ENCODE peak calls at places on chromosomes 11 and 22, in six cellular contexts. W is T-cell, V is NCI-H460, Z is kidney glomerular epithelial cell, J is NCI-H226, C is HEK293T. Q is an unnamed sample.

GRCh38 chr11:134822930-134823329 is 410.9 kb upstream of the B3GAT1 start:
- DNase-seq in W (no peak), V (no peak), Z (no peak), J (no peak), C (no peak), Q (no peak)

GRCh38 chr11:123973816-123974215 is 3.8 kb downstream of the OR10S1 start:
- DNase-seq in W (no peak), V (no peak), Z (peak), J (peak), C (no peak), Q (no peak)

GRCh38 chr22:25896098-25896497 is 154.1 kb downstream of the MYO18B start:
- DNase-seq in W (no peak), V (no peak), Z (no peak), J (no peak), C (no peak), Q (no peak)

GRCh38 chr11:1826552-1827094 is 8.2 kb upstream of the SYT8 start:
- DNase-seq in W (no peak), V (peak), Z (no peak), J (peak), C (no peak), Q (no peak)

GRCh38 chr11:2821891-2822290 is 63.7 kb downstream of the CDKN1C start:
- DNase-seq in W (no peak), V (no peak), Z (no peak), J (no peak), C (no peak), Q (no peak)

GRCh38 chr11:107951105-107951504 is 22.9 kb downstream of the RAB39A start:
- DNase-seq in W (no peak), V (no peak), Z (no peak), J (no peak), C (no peak), Q (no peak)

GRCh38 chr11:118939948-118940598 is 14.3 kb upstream of the BCL9L start:
- DNase-seq in W (peak), V (no peak), Z (no peak), J (no peak), C (no peak), Q (no peak)

GRCh38 chr22:35458547-35459422 is 58.8 kb downstream of the MCM5 start:
- DNase-seq in W (no peak), V (no peak), Z (no peak), J (no peak), C (no peak), Q (no peak)

GRCh38 chr11:16511109-16511806 is 154.9 kb upstream of the SOX6 start:
- DNase-seq in W (no peak), V (peak), Z (peak), J (peak), C (no peak), Q (no peak)

GRCh38 chr22:17536269-17536668 is 27.0 kb upstream of the SLC25A18 start:
- DNase-seq in W (no peak), V (no peak), Z (no peak), J (no peak), C (no peak), Q (no peak)

GRCh38 chr11:71298761-71299181 is 46.4 kb upstream of the SHANK2 start:
- DNase-seq in W (no peak), V (no peak), Z (no peak), J (no peak), C (no peak), Q (no peak)

GRCh38 chr22:46245515-46245914 is 4.6 kb downstream of the CDPF1 start:
- DNase-seq in W (no peak), V (no peak), Z (no peak), J (no peak), C (no peak), Q (no peak)

GRCh38 chr11:26649884-26650283 is 72.0 kb downstream of the SLC5A12 start:
- DNase-seq in W (no peak), V (peak), Z (peak), J (peak), C (peak), Q (no peak)

GRCh38 chr22:23742505-23743264 is 8.2 kb downstream of the ZNF70 start:
- DNase-seq in W (no peak), V (no peak), Z (no peak), J (no peak), C (no peak), Q (no peak)

GRCh38 chr11:16572946-16573345 is 165.5 kb upstream of the C11orf58 start:
- DNase-seq in W (no peak), V (no peak), Z (no peak), J (no peak), C (peak), Q (no peak)

GRCh38 chr11:119093951-119094815 is 7.5 kb downstream of the DPAGT1 start:
- DNase-seq in W (peak), V (no peak), Z (no peak), J (no peak), C (no peak), Q (peak)

GRCh38 chr22:30667486-30668305 is at the start of gene DUSP18:
- DNase-seq in W (peak), V (peak), Z (peak), J (peak), C (peak), Q (peak)

GRCh38 chr22:24521791-24522245 is 26.7 kb downstream of the UPB1 start:
- DNase-seq in W (no peak), V (peak), Z (peak), J (peak), C (peak), Q (no peak)

GRCh38 chr11:77249427-77249826 is 52.1 kb downstream of the GDPD4 start:
- DNase-seq in W (no peak), V (no peak), Z (no peak), J (peak), C (no peak), Q (no peak)

Q was measured in natural killer cell.